ENCODE peak calls at places on chromosomes 5 and 9, in seven cellular contexts. One of them, this sample, is unnamed.

GRCh38 chr5:118022062-118022461 is 966.3 kb downstream of the DTWD2 start:
- DNase-seq in OCI-LY7: no peak
- DNase-seq in neural progenitor cell: no peak
- DNase-seq in GM23248: no peak
- DNase-seq in hepatocyte: no peak
- DNase-seq in MM.1S: no peak
- DNase-seq in GM23338: no peak
- DNase-seq in this sample: no peak

GRCh38 chr9:133169102-133169501 is 5.4 kb upstream of the GBGT1 start:
- DNase-seq in GM23248: no peak
- DNase-seq in MM.1S: no peak
- DNase-seq in hepatocyte: no peak
- DNase-seq in OCI-LY7: no peak
- DNase-seq in neural progenitor cell: no peak
- DNase-seq in GM23338: no peak
- DNase-seq in this sample: no peak

GRCh38 chr9:133456409-133456808 is 3.4 kb upstream of the CACFD1 start:
- DNase-seq in hepatocyte: no peak
- DNase-seq in GM23338: peak
- DNase-seq in GM23248: no peak
- DNase-seq in neural progenitor cell: no peak
- DNase-seq in OCI-LY7: no peak
- DNase-seq in MM.1S: no peak
- DNase-seq in this sample: no peak

GRCh38 chr5:8522635-8523034 is 653.7 kb downstream of the MTRR start:
- DNase-seq in hepatocyte: peak
- DNase-seq in MM.1S: no peak
- DNase-seq in GM23338: no peak
- DNase-seq in neural progenitor cell: no peak
- DNase-seq in OCI-LY7: no peak
- DNase-seq in GM23248: no peak
- DNase-seq in this sample: peak

GRCh38 chr5:1294839-1295649 is at the start of gene TERT:
- DNase-seq in MM.1S: no peak
- DNase-seq in OCI-LY7: peak
- DNase-seq in hepatocyte: peak
- DNase-seq in GM23248: no peak
- DNase-seq in neural progenitor cell: peak
- DNase-seq in GM23338: peak
- DNase-seq in this sample: no peak

GRCh38 chr9:81521892-81522291 is 167.5 kb downstream of the TLE1 start:
- DNase-seq in neural progenitor cell: no peak
- DNase-seq in OCI-LY7: no peak
- DNase-seq in MM.1S: no peak
- DNase-seq in hepatocyte: no peak
- DNase-seq in GM23248: no peak
- DNase-seq in GM23338: no peak
- DNase-seq in this sample: peak

GRCh38 chr5:172775326-172776234 is 4.6 kb upstream of the DUSP1 start:
- DNase-seq in OCI-LY7: no peak
- DNase-seq in MM.1S: no peak
- DNase-seq in GM23338: no peak
- DNase-seq in hepatocyte: peak
- DNase-seq in neural progenitor cell: no peak
- DNase-seq in GM23248: peak
- DNase-seq in this sample: peak

GRCh38 chr5:75277463-75277862 is 40.8 kb upstream of the ANKRD31 start:
- DNase-seq in MM.1S: no peak
- DNase-seq in GM23248: no peak
- DNase-seq in GM23338: no peak
- DNase-seq in neural progenitor cell: no peak
- DNase-seq in hepatocyte: peak
- DNase-seq in OCI-LY7: no peak
- DNase-seq in this sample: no peak

GRCh38 chr5:56259002-56259511 is 25.9 kb upstream of the ANKRD55 start:
- DNase-seq in GM23248: peak
- DNase-seq in OCI-LY7: no peak
- DNase-seq in MM.1S: no peak
- DNase-seq in hepatocyte: peak
- DNase-seq in GM23338: no peak
- DNase-seq in neural progenitor cell: no peak
- DNase-seq in this sample: peak

GRCh38 chr5:93915142-93915553 is 173.7 kb upstream of the POU5F2 start:
- DNase-seq in GM23338: peak
- DNase-seq in hepatocyte: peak
- DNase-seq in OCI-LY7: peak
- DNase-seq in GM23248: peak
- DNase-seq in neural progenitor cell: peak
- DNase-seq in MM.1S: peak
- DNase-seq in this sample: peak

GRCh38 chr9:86126998-86127972 is 27.9 kb upstream of the GOLM1 start:
- DNase-seq in neural progenitor cell: peak
- DNase-seq in MM.1S: peak
- DNase-seq in OCI-LY7: no peak
- DNase-seq in hepatocyte: peak
- DNase-seq in GM23248: peak
- DNase-seq in GM23338: peak
- DNase-seq in this sample: peak

GRCh38 chr5:57642698-57643097 is 160.1 kb upstream of the ACTBL2 start:
- DNase-seq in GM23338: no peak
- DNase-seq in GM23248: no peak
- DNase-seq in MM.1S: no peak
- DNase-seq in hepatocyte: no peak
- DNase-seq in neural progenitor cell: no peak
- DNase-seq in OCI-LY7: no peak
- DNase-seq in this sample: no peak

GRCh38 chr5:129857124-129857523 is 47.1 kb upstream of the CHSY3 start:
- DNase-seq in OCI-LY7: no peak
- DNase-seq in GM23338: no peak
- DNase-seq in neural progenitor cell: no peak
- DNase-seq in GM23248: no peak
- DNase-seq in hepatocyte: no peak
- DNase-seq in MM.1S: no peak
- DNase-seq in this sample: no peak

GRCh38 chr5:76145945-76146344 is 62.8 kb downstream of the SV2C start:
- DNase-seq in OCI-LY7: peak
- DNase-seq in neural progenitor cell: peak
- DNase-seq in MM.1S: no peak
- DNase-seq in hepatocyte: peak
- DNase-seq in GM23248: peak
- DNase-seq in GM23338: peak
- DNase-seq in this sample: peak

GRCh38 chr9:129520082-129520481 is 100.8 kb downstream of the C9orf50 start:
- DNase-seq in OCI-LY7: no peak
- DNase-seq in hepatocyte: no peak
- DNase-seq in neural progenitor cell: no peak
- DNase-seq in GM23248: no peak
- DNase-seq in MM.1S: no peak
- DNase-seq in GM23338: no peak
- DNase-seq in this sample: no peak

GRCh38 chr5:37514946-37515345 is 135.8 kb downstream of the WDR70 start:
- DNase-seq in MM.1S: no peak
- DNase-seq in GM23248: no peak
- DNase-seq in OCI-LY7: no peak
- DNase-seq in neural progenitor cell: no peak
- DNase-seq in GM23338: no peak
- DNase-seq in hepatocyte: no peak
- DNase-seq in this sample: no peak

GRCh38 chr9:94925751-94926456 is 199.4 kb downstream of the AOPEP start:
- DNase-seq in GM23338: no peak
- DNase-seq in OCI-LY7: no peak
- DNase-seq in MM.1S: no peak
- DNase-seq in hepatocyte: no peak
- DNase-seq in GM23248: no peak
- DNase-seq in neural progenitor cell: no peak
- DNase-seq in this sample: no peak

GRCh38 chr9:98142925-98143481 is 24.0 kb upstream of the TRIM14 start:
- DNase-seq in GM23248: no peak
- DNase-seq in hepatocyte: no peak
- DNase-seq in MM.1S: no peak
- DNase-seq in OCI-LY7: no peak
- DNase-seq in GM23338: no peak
- DNase-seq in neural progenitor cell: no peak
- DNase-seq in this sample: no peak

GRCh38 chr9:127106493-127106855 is 16.0 kb downstream of the ANGPTL2 start:
- DNase-seq in OCI-LY7: no peak
- DNase-seq in neural progenitor cell: no peak
- DNase-seq in MM.1S: no peak
- DNase-seq in hepatocyte: no peak
- DNase-seq in GM23248: no peak
- DNase-seq in GM23338: no peak
- DNase-seq in this sample: no peak

GRCh38 chr9:127102176-127102575 is 20.3 kb downstream of the ANGPTL2 start:
- DNase-seq in hepatocyte: no peak
- DNase-seq in MM.1S: no peak
- DNase-seq in OCI-LY7: no peak
- DNase-seq in GM23338: no peak
- DNase-seq in GM23248: peak
- DNase-seq in neural progenitor cell: no peak
- DNase-seq in this sample: no peak

GRCh38 chr9:127102788-127103187 is 19.6 kb downstream of the ANGPTL2 start:
- DNase-seq in MM.1S: no peak
- DNase-seq in neural progenitor cell: no peak
- DNase-seq in GM23248: no peak
- DNase-seq in hepatocyte: no peak
- DNase-seq in OCI-LY7: no peak
- DNase-seq in GM23338: no peak
- DNase-seq in this sample: no peak

GRCh38 chr9:127105805-127106492 is 16.5 kb downstream of the ANGPTL2 start:
- DNase-seq in GM23248: peak
- DNase-seq in hepatocyte: no peak
- DNase-seq in neural progenitor cell: no peak
- DNase-seq in MM.1S: no peak
- DNase-seq in GM23338: no peak
- DNase-seq in OCI-LY7: no peak
- DNase-seq in this sample: no peak

DNA sequence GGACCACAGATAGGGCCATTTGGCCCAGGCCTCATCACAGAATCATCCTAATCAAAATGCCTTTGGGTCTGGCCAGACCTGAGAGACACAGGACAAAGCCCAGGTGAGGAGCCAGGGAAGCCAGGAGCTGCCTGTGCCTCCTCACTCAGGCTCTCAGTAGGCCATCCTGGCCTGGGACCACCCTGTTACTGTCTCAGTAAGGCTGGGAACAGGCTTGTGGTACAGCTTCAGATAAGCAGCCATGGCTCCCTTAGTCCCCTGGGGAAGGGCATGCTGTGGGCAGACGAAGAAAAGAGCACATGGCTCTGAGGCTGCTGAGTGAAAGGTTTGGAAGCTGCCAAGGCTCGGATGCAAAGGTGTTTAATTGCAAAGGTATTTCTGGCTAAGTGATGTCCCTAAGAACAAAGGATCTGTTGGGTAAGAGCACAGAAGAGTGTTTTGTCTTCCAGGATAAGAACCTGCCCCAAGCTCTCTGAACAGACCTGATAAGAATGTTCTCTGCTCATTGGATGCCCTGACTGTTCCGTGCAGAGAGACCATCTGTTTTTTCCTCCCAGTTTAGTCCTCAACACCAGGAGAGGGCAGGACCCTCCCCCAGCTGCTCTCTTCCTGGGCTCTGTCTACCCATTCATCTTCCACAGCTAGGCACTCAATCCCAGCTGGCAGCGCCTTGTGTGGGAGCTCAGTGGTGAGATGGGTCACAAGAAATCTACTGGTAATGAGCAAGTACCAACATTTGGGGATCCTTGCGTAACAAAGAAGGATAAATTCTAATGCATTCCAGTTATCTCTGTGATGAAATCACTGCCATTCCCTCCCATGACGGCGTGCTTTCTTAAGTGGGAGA is 17.7 kb downstream of the ANGPTL2 start:
- DNase-seq in hepatocyte: no peak
- DNase-seq in MM.1S: no peak
- DNase-seq in GM23338: peak
- DNase-seq in OCI-LY7: no peak
- DNase-seq in GM23248: peak
- DNase-seq in neural progenitor cell: no peak
- DNase-seq in this sample: no peak
- TF ChIP-seq EZH2phosphoT487 in hepatocyte: no peak
- TF ChIP-seq EZH2phosphoT487 in MM.1S: no peak
- TF ChIP-seq EZH2phosphoT487 in GM23338: no peak
- TF ChIP-seq EZH2phosphoT487 in OCI-LY7: no peak
- TF ChIP-seq EZH2phosphoT487 in GM23248: no peak
- TF ChIP-seq EZH2phosphoT487 in neural progenitor cell: no peak
- TF ChIP-seq EZH2phosphoT487 in this sample: no peak

DNA sequence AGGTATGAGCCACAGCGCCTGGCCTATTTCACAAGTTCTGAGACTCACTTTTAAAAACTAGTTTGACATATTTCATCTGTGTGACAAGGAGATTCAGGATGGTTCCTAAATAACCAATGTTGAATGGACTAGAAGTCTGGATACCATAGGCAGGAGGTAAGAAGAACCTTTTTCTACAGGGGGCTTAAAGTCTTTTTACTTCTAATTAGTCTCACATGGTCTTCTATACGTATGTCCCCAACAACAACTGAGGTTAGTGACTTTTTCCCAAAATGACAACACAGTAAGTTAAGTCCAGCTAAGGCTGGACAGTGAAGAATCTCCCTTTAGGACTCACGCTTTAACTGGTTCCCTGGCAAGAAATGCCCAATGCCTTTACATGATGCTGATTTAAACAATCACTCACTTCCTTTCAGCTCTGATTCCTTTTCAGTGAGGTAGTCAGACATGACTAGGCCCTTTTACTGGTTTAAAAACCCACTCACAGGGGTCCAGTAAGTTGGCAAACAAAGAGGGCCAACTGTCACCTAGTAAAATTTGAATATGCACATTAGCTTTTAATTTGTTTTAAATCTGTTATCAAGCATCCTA is 12.1 kb upstream of the HAUS6 start:
- DNase-seq in GM23248: peak
- DNase-seq in MM.1S: no peak
- DNase-seq in OCI-LY7: no peak
- DNase-seq in hepatocyte: no peak
- DNase-seq in neural progenitor cell: no peak
- DNase-seq in GM23338: no peak
- DNase-seq in this sample: peak
- TF ChIP-seq EZH2phosphoT487 in GM23248: no peak
- TF ChIP-seq EZH2phosphoT487 in MM.1S: no peak
- TF ChIP-seq EZH2phosphoT487 in OCI-LY7: no peak
- TF ChIP-seq EZH2phosphoT487 in hepatocyte: no peak
- TF ChIP-seq EZH2phosphoT487 in neural progenitor cell: no peak
- TF ChIP-seq EZH2phosphoT487 in GM23338: no peak
- TF ChIP-seq EZH2phosphoT487 in this sample: no peak

DNA sequence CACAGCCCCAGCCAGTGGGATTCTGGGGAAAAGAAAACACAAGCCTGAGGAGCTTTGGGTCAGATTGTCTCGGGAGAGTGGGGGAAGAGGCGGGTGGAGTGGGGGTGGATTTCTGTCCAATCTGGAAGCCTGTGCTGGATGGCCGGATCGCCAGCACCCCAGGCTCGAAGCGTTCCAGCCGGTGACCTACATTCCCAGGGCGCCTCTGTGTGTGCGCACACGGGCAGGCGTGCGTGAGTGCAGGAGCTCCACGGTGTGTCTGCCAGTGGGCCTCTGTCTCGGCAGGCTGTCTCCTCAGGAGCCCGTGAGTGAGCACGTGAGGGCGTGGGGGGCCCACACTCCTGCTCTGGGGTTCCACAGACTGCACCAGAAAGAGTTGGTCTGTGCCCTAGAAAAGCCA is 74.2 kb upstream of the DAB2IP start:
- DNase-seq in neural progenitor cell: no peak
- DNase-seq in GM23248: no peak
- DNase-seq in MM.1S: no peak
- DNase-seq in OCI-LY7: no peak
- DNase-seq in GM23338: no peak
- DNase-seq in hepatocyte: no peak
- DNase-seq in this sample: no peak
- TF ChIP-seq EZH2phosphoT487 in neural progenitor cell: no peak
- TF ChIP-seq EZH2phosphoT487 in GM23248: no peak
- TF ChIP-seq EZH2phosphoT487 in MM.1S: no peak
- TF ChIP-seq EZH2phosphoT487 in OCI-LY7: no peak
- TF ChIP-seq EZH2phosphoT487 in GM23338: no peak
- TF ChIP-seq EZH2phosphoT487 in hepatocyte: no peak
- TF ChIP-seq EZH2phosphoT487 in this sample: no peak

GRCh38 chr5:107831612-107832395 is 161.1 kb upstream of the EFNA5 start:
- DNase-seq in GM23338: peak
- DNase-seq in MM.1S: no peak
- DNase-seq in GM23248: peak
- DNase-seq in OCI-LY7: no peak
- DNase-seq in hepatocyte: peak
- DNase-seq in neural progenitor cell: no peak
- DNase-seq in this sample: no peak
- TF ChIP-seq EZH2phosphoT487 in GM23338: no peak
- TF ChIP-seq EZH2phosphoT487 in MM.1S: no peak
- TF ChIP-seq EZH2phosphoT487 in GM23248: no peak
- TF ChIP-seq EZH2phosphoT487 in OCI-LY7: no peak
- TF ChIP-seq EZH2phosphoT487 in hepatocyte: no peak
- TF ChIP-seq EZH2phosphoT487 in neural progenitor cell: no peak
- TF ChIP-seq EZH2phosphoT487 in this sample: no peak